ENCODE peak calls at places on chromosomes 2 and 18, in eight cellular contexts. P is left ventricle myocardium inferior, B is DND-41, J is osteoblast, E is heart right ventricle, R is ovary, C is heart left ventricle, S is PC-9. F is an unnamed sample.

GRCh38 chr2:209773377-209773776 is 1.7 kb downstream of the UNC80 start:
- DNase-seq in J (no peak), P (no peak), E (no peak), C (no peak), B (no peak), S (no peak), R (no peak), F (no peak)

GRCh38 chr2:233428438-233428837 is 74.1 kb downstream of the DGKD start:
- DNase-seq in S (no peak), E (no peak), P (no peak), B (no peak), R (no peak), J (no peak), C (no peak), F (no peak)

GRCh38 chr2:231348703-231349373 is 46.7 kb upstream of the B3GNT7 start:
- DNase-seq in C (no peak), B (no peak), E (no peak), S (no peak), J (no peak), P (no peak), R (no peak), F (peak; percentile 12)

GRCh38 chr2:132621131-132621875 is 48.7 kb downstream of the LYPD1 start:
- DNase-seq in B (no peak), R (no peak), J (no peak), E (no peak), C (no peak), P (no peak), S (no peak), F (no peak)

GRCh38 chr18:47709556-47709955 is 220.9 kb downstream of the SMAD2 start:
- DNase-seq in B (no peak), P (no peak), J (no peak), E (no peak), C (no peak), S (no peak), R (no peak), F (no peak)

GRCh38 chr2:231413921-231414476 is 18.5 kb downstream of the B3GNT7 start:
- DNase-seq in B (no peak), S (no peak), P (no peak), J (peak; percentile 10), C (no peak), E (no peak), R (no peak), F (no peak)

GRCh38 chr18:41906528-41907256 is 48.3 kb upstream of the PIK3C3 start:
- DNase-seq in C (no peak), J (peak; percentile 67), S (peak; percentile 34), R (no peak), E (no peak), B (peak; percentile 59), P (no peak), F (no peak)

GRCh38 chr18:28132084-28132483 is 44.8 kb downstream of the CDH2 start:
- DNase-seq in E (no peak), J (no peak), S (no peak), P (no peak), C (no peak), B (no peak), R (no peak), F (no peak)

GRCh38 chr2:20108655-20109396 is 57.4 kb upstream of the LAPTM4A start:
- DNase-seq in E (no peak), B (no peak), S (peak; percentile 88), R (no peak), C (no peak), J (no peak), P (no peak), F (no peak)

GRCh38 chr2:225824748-225825449 is 425.4 kb downstream of the NYAP2 start:
- DNase-seq in S (no peak), J (no peak), E (no peak), B (no peak), C (peak; percentile 26), P (no peak), R (no peak), F (no peak)

GRCh38 chr18:62369129-62369644 is 44.1 kb downstream of the TNFRSF11A start:
- DNase-seq in R (no peak), P (no peak), E (no peak), S (no peak), C (no peak), J (no peak), B (no peak), F (no peak)

GRCh38 chr2:230925879-230926765 is 1.1 kb upstream of the GPR55 start:
- DNase-seq in C (peak; percentile 46), E (no peak), S (no peak), R (no peak), J (no peak), P (no peak), B (no peak), F (no peak)

GRCh38 chr2:140998577-140998976 is 1132.2 kb downstream of the LRP1B start:
- DNase-seq in P (no peak), S (no peak), C (no peak), J (no peak), E (no peak), B (no peak), R (no peak), F (no peak)

GRCh38 chr2:204662956-204663355 is 117.7 kb downstream of the PARD3B start:
- DNase-seq in S (no peak), E (no peak), P (no peak), R (no peak), B (no peak), J (no peak), C (no peak), F (no peak)

GRCh38 chr2:204663816-204664421 is 118.6 kb downstream of the PARD3B start:
- DNase-seq in P (no peak), S (no peak), R (no peak), B (no peak), E (no peak), C (no peak), J (no peak), F (no peak)

GRCh38 chr2:204665771-204666170 is 120.5 kb downstream of the PARD3B start:
- DNase-seq in P (no peak), S (no peak), R (no peak), E (no peak), B (no peak), C (no peak), J (no peak), F (no peak)

GRCh38 chr2:204665244-204665643 is 120.0 kb downstream of the PARD3B start:
- DNase-seq in P (no peak), J (no peak), B (no peak), R (no peak), E (no peak), S (peak; percentile 68), C (no peak), F (no peak)

GRCh38 chr2:204664708-204665121 is 119.4 kb downstream of the PARD3B start:
- DNase-seq in P (no peak), J (no peak), S (peak; percentile 79), B (no peak), C (no peak), E (no peak), R (no peak), F (no peak)
- H3K9me3 ChIP-seq in P (no peaks in the 10 kb centered on the region), J (no peaks in the 10 kb centered on the region), S (peaks cover 3% of the 10 kb centered on the region), B (no peaks in the 10 kb centered on the region), C (no peaks in the 10 kb centered on the region), E (no peaks in the 10 kb centered on the region), R (no peaks in the 10 kb centered on the region), F (no peaks in the 10 kb centered on the region)

GRCh38 chr18:76958692-76959341 is 136.5 kb downstream of the ZNF236 start:
- DNase-seq in E (peak; percentile 31), J (peak; percentile 36), R (no peak), P (no peak), B (no peak), C (no peak), S (no peak), F (peak; percentile 48)

GRCh38 chr18:76959605-76960004 is 137.2 kb downstream of the ZNF236 start:
- DNase-seq in B (no peak), R (no peak), S (no peak), J (no peak), C (no peak), E (no peak), P (no peak), F (peak; percentile 40)

GRCh38 chr18:76955529-76956170 is 133.3 kb downstream of the ZNF236 start:
- DNase-seq in R (no peak), S (no peak), C (no peak), J (no peak), E (no peak), B (no peak), P (no peak), F (peak; percentile 68)

GRCh38 chr18:76957384-76958355 is 135.3 kb downstream of the ZNF236 start:
- DNase-seq in P (no peak), J (peak; percentile 27), S (no peak), B (no peak), C (no peak), E (no peak), R (no peak), F (no peak)

GRCh38 chr18:76956648-76957047 is 134.3 kb downstream of the ZNF236 start:
- DNase-seq in E (no peak), B (no peak), P (no peak), R (no peak), C (no peak), S (no peak), J (no peak), F (no peak)
- H3K36me3 ChIP-seq in E (peaks cover 14% of the 10 kb centered on the region), B (peaks cover 81% of the 10 kb centered on the region), P (peaks cover 54% of the 10 kb centered on the region), R (no peaks in the 10 kb centered on the region), C (peaks cover 55% of the 10 kb centered on the region), S (no peaks in the 10 kb centered on the region), J (peaks cover 14% of the 10 kb centered on the region), F (peaks cover 6% of the 10 kb centered on the region)

DNA sequence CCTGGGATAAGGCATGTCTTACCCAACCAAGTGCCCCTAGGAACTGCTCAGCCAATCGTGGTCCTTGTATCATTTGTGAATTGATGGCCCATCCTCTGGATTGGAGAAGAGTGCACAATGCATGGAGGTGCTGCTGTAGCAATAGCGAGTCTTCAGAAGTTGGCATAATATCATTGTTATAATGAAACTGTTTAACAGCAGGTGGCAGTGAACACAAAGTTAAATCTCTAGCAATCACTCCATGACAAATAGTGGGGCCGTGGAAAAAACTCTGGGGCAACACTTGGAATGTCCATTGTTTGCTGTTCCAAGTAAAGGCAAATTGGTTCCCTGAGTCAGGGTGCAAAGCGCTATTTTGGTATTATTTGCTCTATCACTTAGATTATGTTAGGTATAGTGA is 11.4 kb downstream of the REG1A start:
- DNase-seq in B (no peak), S (no peak), R (no peak), J (no peak), E (no peak), C (no peak), P (no peak), F (no peak)
- H3K27me3 ChIP-seq in B (no peaks in the 10 kb centered on the region), S (peaks cover 8% of the 10 kb centered on the region), R (no peaks in the 10 kb centered on the region), J (no peaks in the 10 kb centered on the region), E (no peaks in the 10 kb centered on the region), C (no peaks in the 10 kb centered on the region), P (no peaks in the 10 kb centered on the region), F (no peaks in the 10 kb centered on the region)

DNA sequence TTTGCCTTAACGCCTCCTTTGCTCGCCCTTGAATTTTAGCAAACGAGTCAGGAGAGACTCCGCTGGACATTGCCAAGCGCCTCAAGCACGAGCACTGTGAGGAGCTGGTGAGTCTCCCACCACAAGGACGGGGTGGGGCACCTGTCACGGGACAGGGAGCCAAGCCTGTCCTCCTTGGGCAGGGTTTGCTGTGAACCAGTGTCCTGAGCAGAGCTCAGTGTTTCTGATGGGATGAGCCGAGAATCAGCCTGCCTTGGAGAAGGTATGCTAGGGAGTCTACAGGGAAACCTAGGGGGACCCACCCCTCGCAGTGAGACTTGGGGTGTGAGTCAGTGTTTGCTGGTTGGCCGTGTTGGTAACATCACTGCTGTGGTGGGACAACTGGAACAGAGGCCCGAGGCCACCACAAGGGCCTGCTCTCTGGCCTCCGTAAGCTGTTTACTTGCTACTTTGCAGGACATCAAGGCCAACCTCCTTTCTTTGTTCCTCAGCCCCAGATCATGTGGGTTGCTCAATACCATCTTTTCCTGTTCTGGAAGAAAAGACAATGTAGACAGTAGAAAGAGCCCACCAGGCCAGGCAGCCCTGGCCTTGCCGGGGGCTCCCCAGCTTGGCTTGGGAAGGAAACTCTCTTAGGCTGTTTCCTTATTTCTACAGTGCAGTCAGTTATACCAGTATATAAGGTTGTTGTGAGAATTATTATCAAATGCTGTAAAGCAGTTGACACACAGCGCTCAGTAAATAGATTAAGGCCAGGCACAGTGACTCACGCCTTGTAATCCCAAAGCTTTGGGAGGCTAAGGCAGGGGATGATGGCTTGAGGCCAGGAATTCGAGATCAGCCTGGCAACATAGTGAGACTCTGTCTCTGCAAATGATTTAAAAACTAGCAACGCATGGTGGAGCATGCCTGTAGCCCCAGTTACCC is 42.4 kb downstream of the ITGB1BP1 start:
- DNase-seq in R (no peak), J (peak; percentile 75), B (no peak), E (no peak), C (no peak), S (peak; percentile 94), P (no peak), F (no peak)
- H3K9me3 ChIP-seq in R (no peaks in the 10 kb centered on the region), J (no peaks in the 10 kb centered on the region), B (no peaks in the 10 kb centered on the region), E (no peaks in the 10 kb centered on the region), C (no peaks in the 10 kb centered on the region), S (no peaks in the 10 kb centered on the region), P (no peaks in the 10 kb centered on the region), F (no peaks in the 10 kb centered on the region)

F was measured in aorta.